ENCODE peak calls at places on chromosomes 12 and 14, in ten cellular contexts. One of them, this sample, is unnamed.
A peak's percentile ranks its signal among the peaks of the same experiment; 100 is the strongest.

GRCh38 chr12:57825451-57825850 is 6.9 kb upstream of the AVIL start:
- DNase-seq in D341Med: no peak
- DNase-seq in stimulated activated CD8-positive, alpha-beta memory T cell treated with anti-CD3 and anti-CD28 coated beads, Interleukin-4, amount 100 ng/mL, for 24 hours: no peak
- DNase-seq in heart left ventricle: peak; percentile 18
- DNase-seq in fibroblast of pulmonary artery: no peak
- DNase-seq in activated CD8-positive, alpha-beta T cell treated with anti-CD3 and anti-CD28 coated beads for 36 hours: no peak
- DNase-seq in fibroblast of lung: no peak
- DNase-seq in amniotic stem cell: no peak
- DNase-seq in MCF 10A: no peak
- DNase-seq in activated T-cell treated with anti-CD3 and anti-CD28 coated beads for 1 hour: no peak
- DNase-seq in this sample: no peak

GRCh38 chr12:105433804-105434203 is 103.3 kb downstream of the C12orf75 start:
- DNase-seq in activated CD8-positive, alpha-beta T cell treated with anti-CD3 and anti-CD28 coated beads for 36 hours: no peak
- DNase-seq in fibroblast of pulmonary artery: peak; percentile 87
- DNase-seq in D341Med: no peak
- DNase-seq in MCF 10A: peak; percentile 44
- DNase-seq in fibroblast of lung: peak; percentile 88
- DNase-seq in activated T-cell treated with anti-CD3 and anti-CD28 coated beads for 1 hour: no peak
- DNase-seq in amniotic stem cell: peak; percentile 2
- DNase-seq in heart left ventricle: no peak
- DNase-seq in stimulated activated CD8-positive, alpha-beta memory T cell treated with anti-CD3 and anti-CD28 coated beads, Interleukin-4, amount 100 ng/mL, for 24 hours: no peak
- DNase-seq in this sample: peak; percentile 88

GRCh38 chr14:24895243-24895583 is 154.7 kb downstream of the STXBP6 start:
- DNase-seq in activated T-cell treated with anti-CD3 and anti-CD28 coated beads for 1 hour: no peak
- DNase-seq in MCF 10A: no peak
- DNase-seq in amniotic stem cell: no peak
- DNase-seq in heart left ventricle: no peak
- DNase-seq in stimulated activated CD8-positive, alpha-beta memory T cell treated with anti-CD3 and anti-CD28 coated beads, Interleukin-4, amount 100 ng/mL, for 24 hours: no peak
- DNase-seq in fibroblast of lung: peak; percentile 66
- DNase-seq in D341Med: no peak
- DNase-seq in fibroblast of pulmonary artery: peak; percentile 6
- DNase-seq in activated CD8-positive, alpha-beta T cell treated with anti-CD3 and anti-CD28 coated beads for 36 hours: no peak
- DNase-seq in this sample: no peak

GRCh38 chr14:24384169-24384568 is 14.6 kb upstream of the NYNRIN start:
- DNase-seq in D341Med: no peak
- DNase-seq in heart left ventricle: no peak
- DNase-seq in activated CD8-positive, alpha-beta T cell treated with anti-CD3 and anti-CD28 coated beads for 36 hours: no peak
- DNase-seq in MCF 10A: no peak
- DNase-seq in fibroblast of pulmonary artery: no peak
- DNase-seq in fibroblast of lung: no peak
- DNase-seq in stimulated activated CD8-positive, alpha-beta memory T cell treated with anti-CD3 and anti-CD28 coated beads, Interleukin-4, amount 100 ng/mL, for 24 hours: no peak
- DNase-seq in activated T-cell treated with anti-CD3 and anti-CD28 coated beads for 1 hour: no peak
- DNase-seq in amniotic stem cell: no peak
- DNase-seq in this sample: no peak

GRCh38 chr12:62006076-62006732 is 254.0 kb upstream of the USP15 start:
- DNase-seq in heart left ventricle: no peak
- DNase-seq in activated CD8-positive, alpha-beta T cell treated with anti-CD3 and anti-CD28 coated beads for 36 hours: peak; percentile 27
- DNase-seq in activated T-cell treated with anti-CD3 and anti-CD28 coated beads for 1 hour: no peak
- DNase-seq in fibroblast of lung: peak; percentile 17
- DNase-seq in stimulated activated CD8-positive, alpha-beta memory T cell treated with anti-CD3 and anti-CD28 coated beads, Interleukin-4, amount 100 ng/mL, for 24 hours: no peak
- DNase-seq in D341Med: peak; percentile 45
- DNase-seq in fibroblast of pulmonary artery: peak; percentile 55
- DNase-seq in amniotic stem cell: no peak
- DNase-seq in MCF 10A: peak; percentile 63
- DNase-seq in this sample: peak; percentile 11

GRCh38 chr12:15602051-15602672 is 187.0 kb downstream of the EPS8 start:
- DNase-seq in activated CD8-positive, alpha-beta T cell treated with anti-CD3 and anti-CD28 coated beads for 36 hours: no peak
- DNase-seq in MCF 10A: no peak
- DNase-seq in heart left ventricle: no peak
- DNase-seq in fibroblast of lung: no peak
- DNase-seq in activated T-cell treated with anti-CD3 and anti-CD28 coated beads for 1 hour: no peak
- DNase-seq in D341Med: no peak
- DNase-seq in amniotic stem cell: no peak
- DNase-seq in stimulated activated CD8-positive, alpha-beta memory T cell treated with anti-CD3 and anti-CD28 coated beads, Interleukin-4, amount 100 ng/mL, for 24 hours: no peak
- DNase-seq in fibroblast of pulmonary artery: no peak
- DNase-seq in this sample: no peak

GRCh38 chr14:33590891-33591630 is 359.8 kb downstream of the EGLN3 start:
- DNase-seq in fibroblast of lung: peak; percentile 81
- DNase-seq in heart left ventricle: no peak
- DNase-seq in activated T-cell treated with anti-CD3 and anti-CD28 coated beads for 1 hour: no peak
- DNase-seq in fibroblast of pulmonary artery: peak; percentile 29
- DNase-seq in D341Med: no peak
- DNase-seq in MCF 10A: no peak
- DNase-seq in amniotic stem cell: no peak
- DNase-seq in stimulated activated CD8-positive, alpha-beta memory T cell treated with anti-CD3 and anti-CD28 coated beads, Interleukin-4, amount 100 ng/mL, for 24 hours: no peak
- DNase-seq in activated CD8-positive, alpha-beta T cell treated with anti-CD3 and anti-CD28 coated beads for 36 hours: no peak
- DNase-seq in this sample: no peak

GRCh38 chr12:112543666-112544185 is 125.0 kb downstream of the PTPN11 start:
- DNase-seq in fibroblast of pulmonary artery: no peak
- DNase-seq in stimulated activated CD8-positive, alpha-beta memory T cell treated with anti-CD3 and anti-CD28 coated beads, Interleukin-4, amount 100 ng/mL, for 24 hours: no peak
- DNase-seq in activated CD8-positive, alpha-beta T cell treated with anti-CD3 and anti-CD28 coated beads for 36 hours: no peak
- DNase-seq in amniotic stem cell: no peak
- DNase-seq in MCF 10A: no peak
- DNase-seq in heart left ventricle: no peak
- DNase-seq in D341Med: no peak
- DNase-seq in fibroblast of lung: no peak
- DNase-seq in activated T-cell treated with anti-CD3 and anti-CD28 coated beads for 1 hour: no peak
- DNase-seq in this sample: no peak

GRCh38 chr14:54574528-54574927 is 7.6 kb downstream of the SAMD4A start:
- DNase-seq in fibroblast of lung: no peak
- DNase-seq in fibroblast of pulmonary artery: no peak
- DNase-seq in D341Med: no peak
- DNase-seq in amniotic stem cell: no peak
- DNase-seq in activated CD8-positive, alpha-beta T cell treated with anti-CD3 and anti-CD28 coated beads for 36 hours: no peak
- DNase-seq in MCF 10A: no peak
- DNase-seq in stimulated activated CD8-positive, alpha-beta memory T cell treated with anti-CD3 and anti-CD28 coated beads, Interleukin-4, amount 100 ng/mL, for 24 hours: no peak
- DNase-seq in heart left ventricle: no peak
- DNase-seq in activated T-cell treated with anti-CD3 and anti-CD28 coated beads for 1 hour: no peak
- DNase-seq in this sample: no peak

GRCh38 chr12:130880411-130880885 is 8.6 kb downstream of the RAN start:
- DNase-seq in fibroblast of pulmonary artery: no peak
- DNase-seq in D341Med: no peak
- DNase-seq in stimulated activated CD8-positive, alpha-beta memory T cell treated with anti-CD3 and anti-CD28 coated beads, Interleukin-4, amount 100 ng/mL, for 24 hours: no peak
- DNase-seq in amniotic stem cell: no peak
- DNase-seq in activated T-cell treated with anti-CD3 and anti-CD28 coated beads for 1 hour: no peak
- DNase-seq in heart left ventricle: no peak
- DNase-seq in fibroblast of lung: no peak
- DNase-seq in MCF 10A: no peak
- DNase-seq in activated CD8-positive, alpha-beta T cell treated with anti-CD3 and anti-CD28 coated beads for 36 hours: peak; percentile 43
- DNase-seq in this sample: no peak

GRCh38 chr12:92771011-92771410 is 68.2 kb downstream of the PLEKHG7 start:
- DNase-seq in activated T-cell treated with anti-CD3 and anti-CD28 coated beads for 1 hour: no peak
- DNase-seq in fibroblast of pulmonary artery: no peak
- DNase-seq in fibroblast of lung: no peak
- DNase-seq in stimulated activated CD8-positive, alpha-beta memory T cell treated with anti-CD3 and anti-CD28 coated beads, Interleukin-4, amount 100 ng/mL, for 24 hours: no peak
- DNase-seq in MCF 10A: no peak
- DNase-seq in amniotic stem cell: no peak
- DNase-seq in D341Med: no peak
- DNase-seq in activated CD8-positive, alpha-beta T cell treated with anti-CD3 and anti-CD28 coated beads for 36 hours: no peak
- DNase-seq in heart left ventricle: no peak
- DNase-seq in this sample: no peak

GRCh38 chr14:67583711-67584644 is 16.1 kb downstream of the PIGH start:
- DNase-seq in heart left ventricle: no peak
- DNase-seq in activated T-cell treated with anti-CD3 and anti-CD28 coated beads for 1 hour: no peak
- DNase-seq in amniotic stem cell: peak; percentile 35
- DNase-seq in MCF 10A: peak; percentile 66
- DNase-seq in fibroblast of lung: peak; percentile 15
- DNase-seq in stimulated activated CD8-positive, alpha-beta memory T cell treated with anti-CD3 and anti-CD28 coated beads, Interleukin-4, amount 100 ng/mL, for 24 hours: no peak
- DNase-seq in activated CD8-positive, alpha-beta T cell treated with anti-CD3 and anti-CD28 coated beads for 36 hours: peak; percentile 39
- DNase-seq in D341Med: peak; percentile 74
- DNase-seq in fibroblast of pulmonary artery: peak; percentile 67
- DNase-seq in this sample: peak; percentile 32

GRCh38 chr12:120247183-120247582 is 18.3 kb downstream of the PXN start:
- DNase-seq in activated T-cell treated with anti-CD3 and anti-CD28 coated beads for 1 hour: no peak
- DNase-seq in MCF 10A: no peak
- DNase-seq in D341Med: no peak
- DNase-seq in fibroblast of pulmonary artery: no peak
- DNase-seq in heart left ventricle: no peak
- DNase-seq in amniotic stem cell: no peak
- DNase-seq in fibroblast of lung: no peak
- DNase-seq in activated CD8-positive, alpha-beta T cell treated with anti-CD3 and anti-CD28 coated beads for 36 hours: no peak
- DNase-seq in stimulated activated CD8-positive, alpha-beta memory T cell treated with anti-CD3 and anti-CD28 coated beads, Interleukin-4, amount 100 ng/mL, for 24 hours: no peak
- DNase-seq in this sample: no peak

GRCh38 chr12:115213538-115213961 is 529.6 kb upstream of the TBX3 start:
- DNase-seq in fibroblast of pulmonary artery: no peak
- DNase-seq in heart left ventricle: no peak
- DNase-seq in stimulated activated CD8-positive, alpha-beta memory T cell treated with anti-CD3 and anti-CD28 coated beads, Interleukin-4, amount 100 ng/mL, for 24 hours: no peak
- DNase-seq in activated CD8-positive, alpha-beta T cell treated with anti-CD3 and anti-CD28 coated beads for 36 hours: no peak
- DNase-seq in fibroblast of lung: no peak
- DNase-seq in activated T-cell treated with anti-CD3 and anti-CD28 coated beads for 1 hour: no peak
- DNase-seq in D341Med: no peak
- DNase-seq in amniotic stem cell: no peak
- DNase-seq in MCF 10A: no peak
- DNase-seq in this sample: no peak